ENCODE peak calls at places on chromosomes 12 and 14, in seven cellular contexts. H is HepG2, B is psoas muscle, A is A549, J is neural progenitor cell, O is endothelial cell of umbilical vein, Y is upper lobe of right lung. P is an unnamed sample. For H3K4me1, the result is how much of the 10 kb centered on the place peaks cover.

GRCh38 chr12:105275997-105276760 is 40.2 kb upstream of the APPL2 start:
- DNase-seq in Y (no peak), H (no peak), J (no peak), B (no peak), A (no peak), O (no peak), P (peak)

GRCh38 chr12:120316798-120317257 is 10.8 kb downstream of the PLA2G1B start:
- DNase-seq in H (peak), B (no peak), Y (no peak), O (no peak), A (no peak), J (no peak), P (no peak)

GRCh38 chr12:40557980-40558379 is 134.3 kb upstream of the CNTN1 start:
- DNase-seq in Y (no peak), O (no peak), J (no peak), A (no peak), B (no peak), H (no peak), P (no peak)

GRCh38 chr14:70203686-70204085 is 14.9 kb upstream of the SLC8A3 start:
- DNase-seq in O (no peak), H (no peak), B (no peak), Y (no peak), J (no peak), A (no peak), P (no peak)

GRCh38 chr12:30450872-30451271 is 244.8 kb downstream of the IPO8 start:
- DNase-seq in B (no peak), J (no peak), A (no peak), H (no peak), Y (no peak), O (peak), P (no peak)

GRCh38 chr14:104682107-104682593 is 7.3 kb upstream of the INF2 start:
- DNase-seq in A (peak), H (no peak), B (peak), Y (no peak), J (peak), O (no peak), P (no peak)

GRCh38 chr12:2387051-2387834 is 334.5 kb downstream of the CACNA1C start:
- DNase-seq in B (no peak), O (no peak), A (no peak), J (no peak), Y (no peak), H (no peak), P (no peak)

GRCh38 chr12:112357214-112357613 is 25.0 kb downstream of the HECTD4 start:
- DNase-seq in B (no peak), H (no peak), Y (no peak), A (no peak), O (no peak), J (no peak), P (no peak)

GRCh38 chr12:18141583-18141982 is 51.6 kb upstream of the RERGL start:
- DNase-seq in A (no peak), Y (no peak), O (no peak), H (no peak), B (no peak), J (no peak), P (no peak)

GRCh38 chr12:51391047-51391837 is at the start of gene GALNT6:
- DNase-seq in O (peak), Y (peak), H (no peak), A (peak), J (peak), B (no peak), P (no peak)

GRCh38 chr12:95551305-95551704 is at the start of gene USP44:
- DNase-seq in B (no peak), O (no peak), Y (no peak), A (no peak), H (no peak), J (peak), P (no peak)

GRCh38 chr12:30164937-30165336 is 381.2 kb upstream of the TMTC1 start:
- DNase-seq in O (no peak), H (no peak), Y (no peak), J (no peak), A (no peak), B (no peak), P (no peak)

GRCh38 chr12:14514154-14514842 is 53.4 kb downstream of the PLBD1 start:
- DNase-seq in J (peak), B (no peak), Y (no peak), O (no peak), H (peak), A (no peak), P (no peak)

GRCh38 chr12:608413-608812 is 54.8 kb downstream of the NINJ2 start:
- DNase-seq in B (no peak), A (no peak), J (no peak), O (no peak), Y (no peak), H (no peak), P (no peak)
- H3K4me1 ChIP-seq in B (under half), A (under half), J (under half), O (under half), Y (under half), H (half or more), P (under half)

DNA sequence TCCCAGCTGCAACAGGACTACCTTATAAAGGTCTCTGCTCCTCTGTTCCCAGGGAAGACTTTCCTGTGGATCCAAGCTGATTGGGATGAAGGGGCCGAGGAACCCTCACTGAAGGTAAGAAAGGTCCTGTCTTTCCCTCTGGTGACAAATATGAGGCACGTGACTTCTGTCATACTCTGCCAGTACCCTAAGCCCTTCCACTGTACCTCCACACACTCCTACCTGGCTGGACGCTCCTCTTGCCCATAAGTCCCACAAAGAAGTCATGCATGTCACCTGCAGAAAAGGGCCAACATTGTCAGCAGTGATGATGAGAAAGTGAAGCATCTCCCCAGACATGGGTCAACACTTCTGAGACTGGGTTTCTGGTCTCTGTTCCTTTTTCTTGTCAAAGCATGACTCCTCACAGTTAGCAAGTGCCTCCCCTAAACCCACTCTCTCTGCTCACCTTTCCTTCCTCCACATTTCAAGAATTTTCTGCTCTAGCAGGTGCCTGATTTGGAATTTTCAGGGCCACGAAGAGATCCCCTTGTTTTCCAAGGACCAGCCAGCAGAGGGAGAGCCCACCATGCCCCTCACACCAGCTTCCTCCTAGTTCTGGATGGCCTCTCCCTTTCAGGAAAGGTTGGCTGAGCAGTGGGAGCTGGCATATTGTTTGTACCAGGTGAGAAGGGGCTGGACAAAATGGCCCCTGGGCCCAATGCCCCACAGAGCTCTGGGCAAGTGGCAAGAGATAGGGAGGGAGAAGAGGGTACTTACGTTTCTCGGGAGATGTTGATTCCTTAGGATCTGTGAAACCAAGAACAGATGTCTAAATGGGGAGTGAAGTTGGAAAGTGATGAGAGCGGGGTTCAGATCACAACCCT is 3.5 kb downstream of the TAC3 start:
- DNase-seq in A (no peak), B (no peak), J (peak), Y (no peak), O (no peak), H (no peak), P (no peak)
- TF ChIP-seq CTCF in A (no peak), B (no peak), J (peak), Y (no peak), O (no peak), H (no peak), P (no peak)

GRCh38 chr12:116162071-116162470 is 115.4 kb downstream of the MED13L start:
- DNase-seq in A (no peak), O (no peak), H (no peak), B (no peak), J (peak), Y (no peak), P (no peak)
- H3K4me1 ChIP-seq in A (half or more), O (under half), H (under half), B (half or more), J (half or more), Y (under half), P (half or more)

GRCh38 chr14:53432378-53432802 is 279.3 kb upstream of the DDHD1 start:
- DNase-seq in J (peak), A (peak), Y (no peak), H (peak), O (peak), B (no peak), P (no peak)
- TF ChIP-seq CTCF in J (peak), A (peak), Y (peak), H (peak), O (peak), B (peak), P (peak)

DNA sequence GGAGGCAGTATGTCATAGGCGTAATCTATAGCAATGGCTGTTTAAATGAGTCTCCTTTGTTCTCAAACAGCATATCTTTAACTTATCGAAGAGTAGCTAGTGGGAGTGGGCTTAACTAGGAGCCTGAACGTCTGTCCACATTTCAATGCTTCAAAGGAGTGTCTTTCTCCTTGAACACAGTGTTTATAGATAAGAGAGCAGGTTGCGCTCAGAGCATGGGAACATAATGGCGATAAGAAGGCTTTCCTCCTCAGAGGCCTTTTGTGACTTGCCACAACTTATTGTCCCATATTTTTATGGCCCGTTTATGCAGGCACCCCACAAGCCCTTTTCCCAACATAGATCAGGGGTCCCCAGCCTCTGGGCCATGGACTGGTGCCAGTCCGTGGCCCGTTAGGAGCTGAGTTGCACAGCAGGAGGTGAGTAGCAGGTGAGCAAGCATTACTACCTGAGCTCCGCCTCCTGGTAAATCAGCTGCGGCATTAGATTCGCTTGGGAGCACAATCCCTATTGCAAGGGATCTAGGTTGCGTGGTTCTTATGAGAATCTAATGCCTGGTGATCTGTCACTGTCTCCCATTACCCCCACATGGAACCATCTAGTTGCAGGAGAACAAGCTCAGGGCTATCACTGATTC is 2.5 kb upstream of the DDX47 start:
- DNase-seq in Y (no peak), H (no peak), O (no peak), J (no peak), A (no peak), B (no peak), P (no peak)
- H3K4me1 ChIP-seq in Y (under half), H (half or more), O (under half), J (under half), A (half or more), B (under half), P (under half)

GRCh38 chr14:23052182-23052623 is 5.1 kb downstream of the CDH24 start:
- DNase-seq in Y (no peak), O (no peak), J (no peak), B (peak), A (no peak), H (peak), P (no peak)
- TF ChIP-seq CTCF in Y (no peak), O (no peak), J (peak), B (no peak), A (no peak), H (peak), P (no peak)

P was measured in esophagus muscularis mucosa.